ENCODE peak calls at places on chromosomes 12 and 14, in nine cellular contexts. R is amniotic stem cell; D is non-pigmented ciliary epithelial cell; P is dorsolateral prefrontal cortex; T is mesothelial cell of epicardium; Z is brain microvascular endothelial cell; M is stimulated activated CD4-positive, alpha-beta T cell treated with anti-CD3 and anti-CD28 coated beads, Interleukin-4, amount 100 ng/mL, for 48 hours; Y is OCI-LY7; C is COR-L47. W is an unnamed sample.

GRCh38 chr14:103755060-103755459 is 39.5 kb downstream of the ZFYVE21 start:
- DNase-seq in R (no peak), D (no peak), P (no peak), T (no peak), Z (no peak), M (no peak), Y (no peak), C (no peak), W (no peak)

GRCh38 chr12:6823161-6824084 is 1.8 kb downstream of the GPR162 start:
- DNase-seq in R (no peak), D (no peak), P (peak), T (no peak), Z (no peak), M (no peak), Y (no peak), C (no peak), W (no peak)

GRCh38 chr14:76863724-76864407 is 37.7 kb downstream of the LRRC74A start:
- DNase-seq in R (no peak), D (no peak), P (no peak), T (no peak), Z (no peak), M (no peak), Y (no peak), C (peak), W (no peak)

GRCh38 chr12:102350070-102350469 is 130.3 kb downstream of the IGF1 start:
- DNase-seq in R (no peak), D (no peak), P (no peak), T (no peak), Z (no peak), M (no peak), Y (no peak), C (no peak), W (no peak)

GRCh38 chr14:89681086-89682018 is 264.3 kb upstream of the FOXN3 start:
- DNase-seq in R (no peak), D (no peak), P (no peak), T (no peak), Z (no peak), M (peak), Y (peak), C (no peak), W (no peak)

GRCh38 chr12:10851243-10851858 is 2.1 kb upstream of the PRR4 start:
- DNase-seq in R (no peak), D (no peak), P (no peak), T (no peak), Z (no peak), M (no peak), Y (no peak), C (no peak), W (no peak)

GRCh38 chr14:88551094-88551870 is 3.5 kb downstream of the PTPN21 start:
- DNase-seq in R (peak), D (no peak), P (peak), T (peak), Z (peak), M (peak), Y (no peak), C (peak), W (no peak)

GRCh38 chr12:95959107-95959506 is 16.0 kb downstream of the AMDHD1 start:
- DNase-seq in R (no peak), D (no peak), P (no peak), T (no peak), Z (no peak), M (no peak), Y (peak), C (peak), W (peak)

GRCh38 chr14:54692261-54692861 is 125.4 kb downstream of the SAMD4A start:
- DNase-seq in R (no peak), D (no peak), P (no peak), T (no peak), Z (no peak), M (no peak), Y (no peak), C (no peak), W (no peak)

GRCh38 chr14:99515301-99516155 is 34.3 kb downstream of the CCNK start:
- DNase-seq in R (no peak), D (no peak), P (no peak), T (no peak), Z (no peak), M (no peak), Y (no peak), C (no peak), W (no peak)

GRCh38 chr12:131896080-131896810 is 1.8 kb downstream of the ULK1 start:
- DNase-seq in R (peak), D (peak), P (peak), T (no peak), Z (peak), M (peak), Y (peak), C (peak), W (no peak)

GRCh38 chr12:107372229-107372658 is 278.9 kb upstream of the CRY1 start:
- DNase-seq in R (no peak), D (no peak), P (no peak), T (no peak), Z (no peak), M (no peak), Y (peak), C (no peak), W (no peak)

GRCh38 chr12:106632797-106633450 is 50.1 kb downstream of the RFX4 start:
- DNase-seq in R (no peak), D (no peak), P (no peak), T (no peak), Z (no peak), M (no peak), Y (no peak), C (no peak), W (no peak)

GRCh38 chr14:22185191-22185590 is 403.8 kb downstream of the DAD1 start:
- DNase-seq in R (no peak), D (no peak), P (no peak), T (no peak), Z (peak), M (no peak), Y (peak), C (no peak), W (no peak)

GRCh38 chr12:4120316-4120920 is 153.1 kb upstream of the CCND2 start:
- DNase-seq in R (no peak), D (no peak), P (no peak), T (no peak), Z (no peak), M (no peak), Y (no peak), C (no peak), W (no peak)

GRCh38 chr14:62711351-62712023 is 333.8 kb downstream of the KCNH5 start:
- DNase-seq in R (no peak), D (no peak), P (no peak), T (no peak), Z (no peak), M (no peak), Y (no peak), C (peak), W (no peak)

GRCh38 chr12:52006726-52007157 is at the start of gene TAMALIN:
- DNase-seq in R (no peak), D (no peak), P (peak), T (peak), Z (no peak), M (peak), Y (no peak), C (peak), W (peak)

GRCh38 chr12:63823040-63823439 is 21.5 kb upstream of the SRGAP1 start:
- DNase-seq in R (no peak), D (no peak), P (no peak), T (no peak), Z (no peak), M (no peak), Y (no peak), C (no peak), W (no peak)

GRCh38 chr12:121089031-121089812 is 43.5 kb upstream of the P2RX7 start:
- DNase-seq in R (no peak), D (no peak), P (no peak), T (no peak), Z (no peak), M (no peak), Y (no peak), C (no peak), W (no peak)

GRCh38 chr14:38171197-38171596 is 36.5 kb upstream of the SSTR1 start:
- DNase-seq in R (no peak), D (peak), P (no peak), T (no peak), Z (no peak), M (no peak), Y (no peak), C (no peak), W (no peak)

GRCh38 chr14:77128414-77128891 is 13.1 kb downstream of the ZDHHC22 start:
- DNase-seq in R (no peak), D (no peak), P (peak), T (no peak), Z (no peak), M (no peak), Y (no peak), C (no peak), W (peak)